ENCODE peak calls at places on chromosomes 2 and 18, in six cellular contexts. One of them, this sample, is unnamed.

GRCh38 chr18:22871809-22872525 is 61.2 kb upstream of the RBBP8 start:
- DNase-seq in nephron progenitor cell: no peak
- DNase-seq in fibroblast of pulmonary artery: peak
- DNase-seq in A549: no peak
- DNase-seq in BJ: no peak
- DNase-seq in stimulated activated CD4-positive, alpha-beta T cell treated with anti-CD3 and anti-CD28 coated beads, Interleukin-15, amount 100 ng/mL, for 24 hours: no peak
- DNase-seq in this sample: peak

GRCh38 chr2:173008786-173009185 is 66.9 kb upstream of the MAP3K20 start:
- DNase-seq in nephron progenitor cell: no peak
- DNase-seq in fibroblast of pulmonary artery: no peak
- DNase-seq in A549: no peak
- DNase-seq in BJ: no peak
- DNase-seq in stimulated activated CD4-positive, alpha-beta T cell treated with anti-CD3 and anti-CD28 coated beads, Interleukin-15, amount 100 ng/mL, for 24 hours: no peak
- DNase-seq in this sample: no peak

GRCh38 chr2:163665817-163666216 is 70.0 kb downstream of the FIGN start:
- DNase-seq in nephron progenitor cell: no peak
- DNase-seq in fibroblast of pulmonary artery: no peak
- DNase-seq in A549: peak
- DNase-seq in BJ: no peak
- DNase-seq in stimulated activated CD4-positive, alpha-beta T cell treated with anti-CD3 and anti-CD28 coated beads, Interleukin-15, amount 100 ng/mL, for 24 hours: no peak
- DNase-seq in this sample: no peak

GRCh38 chr2:240160291-240161086 is 20.0 kb upstream of the OTOS start:
- DNase-seq in nephron progenitor cell: no peak
- DNase-seq in fibroblast of pulmonary artery: no peak
- DNase-seq in A549: no peak
- DNase-seq in BJ: no peak
- DNase-seq in stimulated activated CD4-positive, alpha-beta T cell treated with anti-CD3 and anti-CD28 coated beads, Interleukin-15, amount 100 ng/mL, for 24 hours: no peak
- DNase-seq in this sample: no peak

GRCh38 chr2:100655936-100656534 is 93.2 kb downstream of the PDCL3 start:
- DNase-seq in nephron progenitor cell: no peak
- DNase-seq in fibroblast of pulmonary artery: no peak
- DNase-seq in A549: no peak
- DNase-seq in BJ: no peak
- DNase-seq in stimulated activated CD4-positive, alpha-beta T cell treated with anti-CD3 and anti-CD28 coated beads, Interleukin-15, amount 100 ng/mL, for 24 hours: no peak
- DNase-seq in this sample: no peak

GRCh38 chr2:167783266-167784070 is 463.9 kb downstream of the STK39 start:
- DNase-seq in nephron progenitor cell: peak
- DNase-seq in fibroblast of pulmonary artery: peak
- DNase-seq in A549: no peak
- DNase-seq in BJ: no peak
- DNase-seq in stimulated activated CD4-positive, alpha-beta T cell treated with anti-CD3 and anti-CD28 coated beads, Interleukin-15, amount 100 ng/mL, for 24 hours: no peak
- DNase-seq in this sample: peak

GRCh38 chr2:73839653-73840411 is 11.1 kb downstream of the STAMBP start:
- DNase-seq in nephron progenitor cell: no peak
- DNase-seq in fibroblast of pulmonary artery: no peak
- DNase-seq in A549: no peak
- DNase-seq in BJ: no peak
- DNase-seq in stimulated activated CD4-positive, alpha-beta T cell treated with anti-CD3 and anti-CD28 coated beads, Interleukin-15, amount 100 ng/mL, for 24 hours: no peak
- DNase-seq in this sample: no peak

GRCh38 chr2:28516950-28517349 is 21.1 kb downstream of the PLB1 start:
- DNase-seq in nephron progenitor cell: no peak
- DNase-seq in fibroblast of pulmonary artery: no peak
- DNase-seq in A549: no peak
- DNase-seq in BJ: no peak
- DNase-seq in stimulated activated CD4-positive, alpha-beta T cell treated with anti-CD3 and anti-CD28 coated beads, Interleukin-15, amount 100 ng/mL, for 24 hours: no peak
- DNase-seq in this sample: no peak

GRCh38 chr2:25539141-25539540 is 134.2 kb downstream of the DTNB start:
- DNase-seq in nephron progenitor cell: no peak
- DNase-seq in fibroblast of pulmonary artery: no peak
- DNase-seq in A549: no peak
- DNase-seq in BJ: no peak
- DNase-seq in stimulated activated CD4-positive, alpha-beta T cell treated with anti-CD3 and anti-CD28 coated beads, Interleukin-15, amount 100 ng/mL, for 24 hours: no peak
- DNase-seq in this sample: no peak

GRCh38 chr18:3612315-3612714 is 162.3 kb downstream of the TGIF1 start:
- DNase-seq in nephron progenitor cell: no peak
- DNase-seq in fibroblast of pulmonary artery: no peak
- DNase-seq in A549: peak
- DNase-seq in BJ: no peak
- DNase-seq in stimulated activated CD4-positive, alpha-beta T cell treated with anti-CD3 and anti-CD28 coated beads, Interleukin-15, amount 100 ng/mL, for 24 hours: no peak
- DNase-seq in this sample: no peak

GRCh38 chr2:177340158-177340557 is 52.4 kb upstream of the AGPS start:
- DNase-seq in nephron progenitor cell: no peak
- DNase-seq in fibroblast of pulmonary artery: no peak
- DNase-seq in A549: no peak
- DNase-seq in BJ: no peak
- DNase-seq in stimulated activated CD4-positive, alpha-beta T cell treated with anti-CD3 and anti-CD28 coated beads, Interleukin-15, amount 100 ng/mL, for 24 hours: no peak
- DNase-seq in this sample: no peak

GRCh38 chr2:158182681-158183350 is 81.1 kb downstream of the UPP2 start:
- DNase-seq in nephron progenitor cell: no peak
- DNase-seq in fibroblast of pulmonary artery: no peak
- DNase-seq in A549: no peak
- DNase-seq in BJ: no peak
- DNase-seq in stimulated activated CD4-positive, alpha-beta T cell treated with anti-CD3 and anti-CD28 coated beads, Interleukin-15, amount 100 ng/mL, for 24 hours: no peak
- DNase-seq in this sample: no peak

GRCh38 chr2:215782965-215783364 is 230.4 kb downstream of the MREG start:
- DNase-seq in nephron progenitor cell: no peak
- DNase-seq in fibroblast of pulmonary artery: no peak
- DNase-seq in A549: no peak
- DNase-seq in BJ: no peak
- DNase-seq in stimulated activated CD4-positive, alpha-beta T cell treated with anti-CD3 and anti-CD28 coated beads, Interleukin-15, amount 100 ng/mL, for 24 hours: no peak
- DNase-seq in this sample: no peak

GRCh38 chr18:63152096-63152495 is 167.5 kb downstream of the BCL2 start:
- DNase-seq in nephron progenitor cell: no peak
- DNase-seq in fibroblast of pulmonary artery: no peak
- DNase-seq in A549: no peak
- DNase-seq in BJ: no peak
- DNase-seq in stimulated activated CD4-positive, alpha-beta T cell treated with anti-CD3 and anti-CD28 coated beads, Interleukin-15, amount 100 ng/mL, for 24 hours: no peak
- DNase-seq in this sample: no peak

GRCh38 chr2:187774551-187775071 is 220.4 kb upstream of the TFPI start:
- DNase-seq in nephron progenitor cell: no peak
- DNase-seq in fibroblast of pulmonary artery: peak
- DNase-seq in A549: no peak
- DNase-seq in BJ: peak
- DNase-seq in stimulated activated CD4-positive, alpha-beta T cell treated with anti-CD3 and anti-CD28 coated beads, Interleukin-15, amount 100 ng/mL, for 24 hours: no peak
- DNase-seq in this sample: no peak

GRCh38 chr2:192333642-192334041 is 138.9 kb upstream of the TMEFF2 start:
- DNase-seq in nephron progenitor cell: no peak
- DNase-seq in fibroblast of pulmonary artery: no peak
- DNase-seq in A549: no peak
- DNase-seq in BJ: no peak
- DNase-seq in stimulated activated CD4-positive, alpha-beta T cell treated with anti-CD3 and anti-CD28 coated beads, Interleukin-15, amount 100 ng/mL, for 24 hours: no peak
- DNase-seq in this sample: no peak

GRCh38 chr2:28365158-28365557 is 27.5 kb upstream of the FOSL2 start:
- DNase-seq in nephron progenitor cell: no peak
- DNase-seq in fibroblast of pulmonary artery: no peak
- DNase-seq in A549: no peak
- DNase-seq in BJ: no peak
- DNase-seq in stimulated activated CD4-positive, alpha-beta T cell treated with anti-CD3 and anti-CD28 coated beads, Interleukin-15, amount 100 ng/mL, for 24 hours: no peak
- DNase-seq in this sample: no peak